ENCODE peak calls at places on chromosomes 4 and X, in five cellular contexts. O is HepG2, T is IMR-90, X is GM12878, C is K562. I is an unnamed sample. For H3K4me1, the result is how much of the 10 kb centered on the place peaks cover.

GRCh38 chr4:121484633-121485032 is 103.8 kb upstream of the QRFPR start:
- DNase-seq in O (peak), T (peak), X (no peak), C (peak), I (peak)

GRCh38 chr4:74715731-74716435 is 78.4 kb downstream of the BTC start:
- DNase-seq in X (no peak), T (no peak), O (no peak), C (no peak), I (no peak)

GRCh38 chr4:147709999-147710398 is 21.9 kb upstream of the ARHGAP10 start:
- DNase-seq in C (no peak), X (no peak), O (no peak), T (peak), I (no peak)

GRCh38 chr4:80495847-80496246 is 160.3 kb downstream of the CFAP299 start:
- DNase-seq in C (no peak), T (no peak), X (no peak), O (no peak), I (no peak)

GRCh38 chr4:70515342-70516245 is 2.8 kb upstream of the AMTN start:
- DNase-seq in X (no peak), C (no peak), O (no peak), T (no peak), I (no peak)

GRCh38 chr4:996994-997374 is 3.8 kb upstream of the SLC26A1 start:
- DNase-seq in C (no peak), O (no peak), X (no peak), T (no peak), I (no peak)

GRCh38 chr4:184328022-184328736 is 110.5 kb upstream of the ENPP6 start:
- DNase-seq in T (no peak), C (no peak), X (peak), O (no peak), I (no peak)

GRCh38 chr4:37780444-37781133 is 45.9 kb upstream of the PGM2 start:
- DNase-seq in O (peak), T (no peak), C (no peak), X (no peak), I (no peak)

GRCh38 chrX:48482526-48482925 is 6.5 kb downstream of the FTSJ1 start:
- DNase-seq in T (no peak), C (no peak), X (no peak), O (no peak), I (no peak)

GRCh38 chrX:1481636-1482529 is 29.2 kb upstream of the ASMTL start:
- DNase-seq in C (peak), T (peak), O (peak), X (peak), I (no peak)
- H3K4me1 ChIP-seq in C (under half), T (under half), O (under half), X (half or more), I (under half)

DNA sequence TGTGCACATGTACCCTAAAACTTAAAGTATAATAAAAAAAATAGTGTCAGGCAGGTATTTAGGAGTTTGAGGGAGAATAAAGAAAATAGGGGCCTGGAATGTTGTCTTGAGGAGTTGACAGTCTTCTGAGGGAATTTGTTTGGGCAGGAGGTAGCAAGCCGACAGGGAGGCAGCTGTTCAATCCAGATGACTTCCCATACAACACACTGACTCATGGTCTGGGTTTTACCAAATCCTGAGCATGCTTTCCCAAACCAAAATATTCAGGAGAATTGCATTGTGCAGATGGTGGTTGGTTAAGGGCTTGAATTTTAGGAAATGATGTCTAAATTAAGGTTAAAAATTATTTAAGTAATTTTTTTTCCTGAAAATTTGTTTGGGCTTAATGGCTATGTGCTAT is 430.0 kb downstream of the INPP4B start:
- DNase-seq in C (no peak), X (no peak), O (no peak), T (peak), I (no peak)
- TF ChIP-seq MXI1 in C (no peak), X (no peak), O (no peak), T (no peak), I (no peak)

GRCh38 chrX:40083120-40083978 is 14.4 kb downstream of the BCOR start:
- DNase-seq in C (peak), T (no peak), O (no peak), X (no peak), I (no peak)
- H3K4me1 ChIP-seq in C (half or more), T (under half), O (half or more), X (under half), I (under half)

DNA sequence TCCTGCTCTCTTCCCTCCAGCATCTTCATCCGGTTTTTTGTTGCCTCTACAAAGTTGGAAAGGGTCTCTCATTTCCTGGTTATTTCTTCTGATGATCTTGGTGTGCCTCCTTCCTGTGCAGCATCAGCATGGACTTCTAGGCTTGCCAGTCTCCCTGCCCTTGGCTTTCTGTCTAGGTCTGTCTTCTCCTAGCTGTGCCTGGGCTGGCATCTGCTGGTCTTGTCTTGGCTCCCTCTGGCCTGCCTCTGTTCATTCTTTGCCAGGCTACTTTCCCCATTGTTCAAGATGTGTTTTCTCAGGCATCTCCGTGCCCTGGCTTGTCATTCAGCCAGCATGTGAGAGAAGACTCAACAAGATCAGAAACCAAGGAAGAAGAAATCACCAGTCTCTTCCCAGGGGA is 9.7 kb downstream of the ZNF275 start:
- DNase-seq in T (no peak), C (no peak), O (no peak), X (no peak), I (no peak)
- TF ChIP-seq MXI1 in T (no peak), C (no peak), O (no peak), X (no peak), I (no peak)

DNA sequence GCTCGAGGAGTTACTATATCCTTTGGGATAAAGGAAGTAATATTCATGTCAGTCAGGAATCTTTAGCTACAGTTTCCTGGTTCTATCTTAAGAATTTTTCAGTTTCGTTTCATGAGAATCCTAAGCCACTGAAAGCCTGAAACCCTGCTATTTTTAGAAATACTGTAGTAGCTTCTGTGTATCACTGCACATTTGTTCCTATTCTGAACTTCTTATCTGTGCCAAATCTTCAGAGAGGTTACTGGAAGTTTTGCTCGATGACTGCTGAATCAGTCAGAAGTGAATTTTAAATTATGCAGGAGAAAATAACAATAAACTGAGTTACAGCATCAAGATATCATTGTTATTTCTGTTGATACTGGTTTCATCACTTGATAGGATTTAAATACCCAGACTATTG is 249.3 kb downstream of the TENM3 start:
- DNase-seq in X (no peak), O (no peak), C (no peak), T (peak), I (no peak)
- H3K4me1 ChIP-seq in X (under half), O (under half), C (under half), T (under half), I (under half)

GRCh38 chr4:174461438-174462106 is 60.7 kb downstream of the HPGD start:
- DNase-seq in O (peak), T (no peak), X (no peak), C (peak), I (no peak)
- TF ChIP-seq MXI1 in O (no peak), T (no peak), X (no peak), C (no peak), I (no peak)

GRCh38 chr4:10105421-10105820 is 11.2 kb downstream of the WDR1 start:
- DNase-seq in O (no peak), X (no peak), T (no peak), C (no peak), I (no peak)
- H3K4me1 ChIP-seq in O (half or more), X (under half), T (half or more), C (under half), I (under half)

GRCh38 chr4:56127698-56128097 is 179.0 kb downstream of the CEP135 start:
- DNase-seq in C (no peak), X (no peak), O (no peak), T (no peak), I (no peak)
- TF ChIP-seq MXI1 in C (no peak), X (no peak), O (no peak), T (no peak), I (peak)

I was measured in SK-N-SH.